ENCODE peak calls at places on chromosomes 2 and 18, in six cellular contexts. K, M, B, W, O and S are unnamed samples.

GRCh38 chr18:49846718-49847470 is 33.6 kb upstream of the ACAA2 start:
- DNase-seq in K (no peak), M (no peak), B (no peak), W (no peak), O (no peak), S (no peak)

GRCh38 chr2:153106802-153107477 is 371.6 kb downstream of the RPRM start:
- DNase-seq in K (no peak), M (peak), B (no peak), W (no peak), O (no peak), S (no peak)

GRCh38 chr2:70724366-70724765 is 43.6 kb downstream of the ADD2 start:
- DNase-seq in K (no peak), M (no peak), B (no peak), W (no peak), O (no peak), S (no peak)

GRCh38 chr2:149902104-149902503 is 314.5 kb upstream of the MMADHC start:
- DNase-seq in K (no peak), M (no peak), B (no peak), W (no peak), O (no peak), S (no peak)

GRCh38 chr2:236974752-236975151 is 110.9 kb upstream of the COPS8 start:
- DNase-seq in K (no peak), M (no peak), B (no peak), W (no peak), O (no peak), S (no peak)

GRCh38 chr18:48137354-48138208 is 207.1 kb upstream of the SMAD2 start:
- DNase-seq in K (no peak), M (no peak), B (no peak), W (no peak), O (peak), S (peak)

GRCh38 chr2:212480447-212480846 is 58.2 kb downstream of the ERBB4 start:
- DNase-seq in K (no peak), M (no peak), B (no peak), W (no peak), O (no peak), S (no peak)

GRCh38 chr2:226151157-226151556 is 648.5 kb downstream of the IRS1 start:
- DNase-seq in K (peak), M (no peak), B (no peak), W (peak), O (no peak), S (no peak)

GRCh38 chr18:50582500-50582899 is 22.6 kb downstream of the MAPK4 start:
- DNase-seq in K (no peak), M (no peak), B (no peak), W (no peak), O (no peak), S (no peak)

GRCh38 chr2:199455533-199456382 is 2.0 kb downstream of the SATB2 start:
- DNase-seq in K (peak), M (no peak), B (peak), W (no peak), O (peak), S (peak)

GRCh38 chr2:60439219-60439974 is 114.1 kb downstream of the BCL11A start:
- DNase-seq in K (no peak), M (peak), B (peak), W (no peak), O (peak), S (peak)

GRCh38 chr18:68991281-68991680 is 193.4 kb downstream of the CCDC102B start:
- DNase-seq in K (no peak), M (no peak), B (no peak), W (no peak), O (no peak), S (no peak)

GRCh38 chr2:236711440-236711839 is 141.8 kb downstream of the ACKR3 start:
- DNase-seq in K (no peak), M (no peak), B (no peak), W (no peak), O (no peak), S (no peak)

GRCh38 chr2:9889812-9890261 is 46.6 kb downstream of the TAF1B start:
- DNase-seq in K (no peak), M (no peak), B (no peak), W (no peak), O (no peak), S (no peak)

GRCh38 chr2:234711308-234711707 is 214.4 kb upstream of the ARL4C start:
- DNase-seq in K (no peak), M (no peak), B (no peak), W (no peak), O (no peak), S (no peak)

GRCh38 chr2:100000915-100001707 is 141.3 kb downstream of the AFF3 start:
- DNase-seq in K (no peak), M (no peak), B (no peak), W (no peak), O (no peak), S (no peak)

GRCh38 chr2:46690825-46691224 is 211.5 kb downstream of the TMEM247 start:
- DNase-seq in K (peak), M (no peak), B (peak), W (no peak), O (no peak), S (no peak)

GRCh38 chr2:133483201-133483600 is 85.1 kb downstream of the NCKAP5 start:
- DNase-seq in K (no peak), M (no peak), B (no peak), W (no peak), O (no peak), S (no peak)

GRCh38 chr18:2961828-2962227 is 51.1 kb downstream of the LPIN2 start:
- DNase-seq in K (no peak), M (no peak), B (no peak), W (no peak), O (no peak), S (no peak)

GRCh38 chr18:2965797-2966196 is 47.1 kb downstream of the LPIN2 start:
- DNase-seq in K (no peak), M (no peak), B (no peak), W (no peak), O (no peak), S (no peak)

GRCh38 chr18:2963048-2963447 is 49.9 kb downstream of the LPIN2 start:
- DNase-seq in K (no peak), M (no peak), B (no peak), W (no peak), O (no peak), S (no peak)

GRCh38 chr18:2967357-2967756 is 45.6 kb downstream of the LPIN2 start:
- DNase-seq in K (no peak), M (no peak), B (no peak), W (no peak), O (no peak), S (no peak)

DNA sequence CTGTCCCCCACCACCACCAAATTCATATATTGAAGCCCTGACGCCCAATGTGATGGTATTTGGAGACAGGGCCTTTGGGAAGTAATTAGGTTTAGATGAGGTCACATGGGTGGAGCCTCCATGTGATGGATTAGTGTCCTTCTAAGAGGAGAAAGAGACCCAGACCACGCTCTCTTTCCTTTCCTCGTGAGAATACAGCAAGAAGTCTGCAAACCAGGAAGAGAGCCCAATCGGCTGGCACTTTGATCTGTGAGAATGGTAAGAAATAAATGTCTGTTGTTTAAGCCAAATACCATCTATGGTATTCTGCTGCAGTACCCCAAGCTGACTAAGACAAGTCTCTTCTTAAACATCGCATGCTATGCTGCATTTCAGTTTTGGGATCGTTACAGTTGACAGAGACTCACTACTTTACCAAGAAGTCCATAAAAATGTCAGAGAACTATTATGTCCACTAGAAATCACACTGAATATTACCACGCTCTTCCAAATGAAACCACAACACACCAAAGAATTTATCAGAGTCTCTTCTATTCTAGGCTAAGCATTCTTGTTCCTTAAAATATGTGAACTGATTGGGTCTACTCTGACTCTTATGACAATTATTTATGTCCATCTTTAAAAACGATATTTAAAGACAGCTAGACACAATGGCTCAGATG is 48.5 kb downstream of the LPIN2 start:
- DNase-seq in K (no peak), M (no peak), B (no peak), W (no peak), O (no peak), S (no peak)
- H3K4me3 ChIP-seq in K (no peak), M (no peak), B (no peak), W (no peak), O (no peak), S (no peak)

GRCh38 chr2:170404846-170405245 is 226.9 kb downstream of the MYO3B start:
- DNase-seq in K (no peak), M (no peak), B (no peak), W (no peak), O (no peak), S (no peak)

GRCh38 chr2:170409164-170409535 is 231.2 kb downstream of the MYO3B start:
- DNase-seq in K (peak), M (no peak), B (peak), W (peak), O (peak), S (peak)

GRCh38 chr2:170411660-170412059 is 233.7 kb downstream of the MYO3B start:
- DNase-seq in K (no peak), M (no peak), B (no peak), W (no peak), O (no peak), S (no peak)

GRCh38 chr2:170405326-170405725 is 227.4 kb downstream of the MYO3B start:
- DNase-seq in K (no peak), M (no peak), B (no peak), W (no peak), O (no peak), S (no peak)

DNA sequence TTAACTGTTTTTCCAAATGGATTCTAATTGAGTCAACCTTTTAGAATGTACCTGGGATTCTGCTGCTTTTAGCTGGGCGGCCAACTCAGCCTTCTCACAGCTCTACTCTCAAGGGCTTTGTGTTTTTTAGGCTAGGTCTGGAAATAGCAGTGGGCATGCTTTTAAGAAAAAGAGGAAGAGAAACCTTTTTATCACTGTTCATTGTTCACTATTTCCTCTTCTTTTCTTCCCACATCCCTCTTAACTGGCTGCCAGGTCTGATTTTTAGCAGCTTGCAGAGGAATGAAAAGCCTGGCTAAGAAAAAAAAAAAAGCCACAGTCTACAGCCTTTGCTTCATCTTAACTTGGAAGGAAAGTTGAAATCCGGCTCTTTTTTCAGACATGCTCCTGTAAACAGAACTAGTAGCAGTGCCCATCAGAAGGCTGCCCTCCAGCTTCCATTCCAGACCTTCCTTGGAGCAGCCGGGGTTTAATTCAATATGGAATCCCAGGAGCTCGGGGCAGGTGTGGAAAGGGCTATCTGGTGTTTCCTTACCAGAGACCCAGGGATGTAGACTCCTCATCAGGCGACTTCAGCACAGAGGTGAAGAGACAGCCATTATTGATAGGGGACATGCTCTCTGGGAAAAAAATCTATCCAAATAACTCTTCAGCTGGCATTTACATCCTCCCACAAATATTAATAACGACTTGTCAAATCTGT is 230.7 kb downstream of the MYO3B start:
- DNase-seq in K (no peak), M (no peak), B (no peak), W (no peak), O (no peak), S (no peak)
- TF ChIP-seq EP300 in K (no peak), M (no peak), B (no peak), W (no peak), O (no peak), S (no peak)

GRCh38 chr18:57806891-57807280 is 3.8 kb upstream of the ATP8B1 start:
- DNase-seq in K (peak), M (no peak), B (no peak), W (no peak), O (no peak), S (no peak)
- H3K4me3 ChIP-seq in K (no peak), M (no peak), B (no peak), W (no peak), O (no peak), S (no peak)

GRCh38 chr2:169718930-169719504 is 14.6 kb upstream of the KLHL23 start:
- DNase-seq in K (no peak), M (no peak), B (no peak), W (no peak), O (no peak), S (no peak)

GRCh38 chr2:169715379-169716228 is 18.0 kb upstream of the KLHL23 start:
- DNase-seq in K (no peak), M (no peak), B (peak), W (no peak), O (peak), S (peak)

GRCh38 chr2:169716229-169716886 is 17.3 kb upstream of the KLHL23 start:
- DNase-seq in K (no peak), M (no peak), B (peak), W (peak), O (peak), S (peak)

GRCh38 chr2:169717691-169718063 is 16.0 kb upstream of the KLHL23 start:
- DNase-seq in K (no peak), M (no peak), B (no peak), W (no peak), O (no peak), S (no peak)

GRCh38 chr2:169716938-169717690 is 16.5 kb upstream of the KLHL23 start:
- DNase-seq in K (peak), M (no peak), B (no peak), W (no peak), O (no peak), S (peak)
- TF ChIP-seq EP300 in K (no peak), M (no peak), B (no peak), W (no peak), O (no peak), S (no peak)

GRCh38 chr2:25131567-25132295 is 36.6 kb downstream of the POMC start:
- DNase-seq in K (no peak), M (no peak), B (no peak), W (peak), O (peak), S (peak)
- H3K4me3 ChIP-seq in K (no peak), M (no peak), B (no peak), W (no peak), O (peak), S (peak)